ENCODE peak calls at places on chromosomes 16 and 17, in six cellular contexts. X, D, U, Z, Y and T are unnamed samples.

GRCh38 chr17:3529817-3530741 is 27.5 kb downstream of the TRPV3 start:
- DNase-seq in X (no peak), U (no peak), Z (peak; percentile 44), Y (peak; percentile 90), D (no peak), T (no peak)

GRCh38 chr17:32980230-32980629 is 11.4 kb upstream of the SPACA3 start:
- DNase-seq in U (no peak), D (no peak), X (no peak), Z (no peak), Y (no peak), T (no peak)

GRCh38 chr17:44200478-44201155 is 933 bp upstream of the ATXN7L3 start:
- DNase-seq in U (no peak), Y (no peak), X (peak; percentile 76), Z (peak; percentile 31), D (no peak), T (peak; percentile 47)

GRCh38 chr17:29131814-29132682 is 48.1 kb downstream of the MYO18A start:
- DNase-seq in X (no peak), D (peak; percentile 39), Z (peak; percentile 97), Y (no peak), U (peak; percentile 70), T (no peak)

GRCh38 chr16:89193021-89193575 is 7.2 kb downstream of the SLC22A31 start:
- DNase-seq in Y (peak; percentile 63), U (peak; percentile 87), D (no peak), X (peak; percentile 72), Z (peak; percentile 72), T (peak; percentile 88)

GRCh38 chr16:77877712-77878111 is 89.3 kb downstream of the VAT1L start:
- DNase-seq in D (no peak), X (no peak), U (no peak), Z (peak; percentile 79), Y (no peak), T (no peak)

GRCh38 chr17:55986817-55987216 is 166.5 kb upstream of the ANKFN1 start:
- DNase-seq in Z (no peak), Y (no peak), D (no peak), U (no peak), X (no peak), T (no peak)

GRCh38 chr17:18235743-18236256 is 10.4 kb downstream of the LLGL1 start:
- DNase-seq in D (peak; percentile 75), Z (peak; percentile 72), Y (no peak), X (no peak), U (no peak), T (no peak)

GRCh38 chr17:54373970-54374369 is 526.7 kb upstream of the TOM1L1 start:
- DNase-seq in D (no peak), X (no peak), U (no peak), Y (no peak), Z (no peak), T (no peak)

GRCh38 chr16:57886427-57886826 is 84.1 kb upstream of the KIFC3 start:
- DNase-seq in Y (no peak), Z (no peak), U (no peak), X (no peak), D (no peak), T (no peak)

GRCh38 chr17:67569873-67570272 is 147.9 kb upstream of the NOL11 start:
- DNase-seq in Z (peak; percentile 6), U (no peak), D (no peak), X (no peak), Y (no peak), T (no peak)

GRCh38 chr17:17151055-17151454 is 55.1 kb downstream of the PLD6 start:
- DNase-seq in Z (peak; percentile 93), Y (no peak), D (no peak), U (no peak), X (no peak), T (no peak)

GRCh38 chr17:40500190-40500589 is 1.2 kb downstream of the TNS4 start:
- DNase-seq in Y (no peak), D (no peak), X (no peak), Z (no peak), U (no peak), T (no peak)

GRCh38 chr16:87415441-87415840 is 23.3 kb downstream of the MAP1LC3B start:
- DNase-seq in Y (no peak), U (no peak), Z (no peak), X (no peak), D (no peak), T (no peak)

GRCh38 chr16:67733734-67734470 is 14.8 kb upstream of the GFOD2 start:
- DNase-seq in Y (no peak), D (no peak), Z (no peak), U (no peak), X (no peak), T (no peak)

GRCh38 chr16:51167170-51167710 is 16.2 kb upstream of the SALL1 start:
- DNase-seq in D (no peak), X (no peak), U (no peak), Z (no peak), Y (no peak), T (no peak)

GRCh38 chr17:52276609-52277008 is 118.1 kb upstream of the CA10 start:
- DNase-seq in U (no peak), Z (no peak), X (no peak), D (no peak), Y (no peak), T (no peak)

GRCh38 chr16:89687092-89687940 is 827 bp downstream of the CDK10 start:
- DNase-seq in Y (peak; percentile 48), Z (peak; percentile 84), X (peak; percentile 73), U (no peak), D (peak; percentile 50), T (no peak)

GRCh38 chr16:54942353-54942943 is 11.8 kb downstream of the IRX5 start:
- DNase-seq in U (no peak), D (no peak), Z (no peak), Y (no peak), X (peak; percentile 19), T (no peak)

GRCh38 chr17:14019186-14019956 is 49.9 kb upstream of the COX10 start:
- DNase-seq in Z (peak; percentile 62), X (no peak), D (no peak), Y (no peak), U (no peak), T (no peak)

GRCh38 chr17:58822148-58823050 is 66.7 kb downstream of the PPM1E start:
- DNase-seq in Z (peak; percentile 5), D (no peak), Y (no peak), X (no peak), U (peak; percentile 40), T (no peak)

GRCh38 chr17:80264793-80265075 is 4.1 kb downstream of the RNF213 start:
- DNase-seq in Z (no peak), U (no peak), D (no peak), Y (no peak), X (no peak), T (no peak)

GRCh38 chr16:86664518-86665318 is 86.4 kb downstream of the FOXL1 start:
- DNase-seq in D (peak; percentile 42), Y (no peak), X (peak; percentile 23), U (no peak), Z (peak; percentile 96), T (peak; percentile 51)

DNA sequence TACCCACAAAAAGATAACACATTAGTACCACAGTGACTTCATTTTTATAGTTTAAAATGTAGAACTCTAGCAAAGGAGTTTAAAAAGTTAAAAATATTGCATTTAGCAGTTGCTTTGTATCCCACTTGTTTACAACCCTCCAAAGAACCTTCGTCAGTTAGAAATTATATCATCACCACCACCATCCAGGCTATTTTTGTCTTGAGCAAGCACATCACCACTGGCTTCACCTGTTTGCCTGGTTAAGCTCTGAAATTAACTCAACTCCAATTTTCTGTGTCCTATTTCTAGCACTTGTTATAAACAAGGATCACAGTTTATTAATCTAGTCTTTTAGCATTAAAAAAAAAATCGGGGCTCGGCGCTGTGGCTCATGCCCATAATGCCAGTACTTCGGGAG is 6.1 kb downstream of the GLYR1 start:
- DNase-seq in D (no peak), Z (no peak), X (no peak), Y (no peak), U (no peak), T (no peak)
- H3K79me2 ChIP-seq in D (peaks cover 30% of the 10 kb centered on the region), Z (peaks cover 85% of the 10 kb centered on the region), X (peaks cover 27% of the 10 kb centered on the region), Y (peaks cover 34% of the 10 kb centered on the region), U (peaks cover 69% of the 10 kb centered on the region), T (peaks cover 40% of the 10 kb centered on the region)

DNA sequence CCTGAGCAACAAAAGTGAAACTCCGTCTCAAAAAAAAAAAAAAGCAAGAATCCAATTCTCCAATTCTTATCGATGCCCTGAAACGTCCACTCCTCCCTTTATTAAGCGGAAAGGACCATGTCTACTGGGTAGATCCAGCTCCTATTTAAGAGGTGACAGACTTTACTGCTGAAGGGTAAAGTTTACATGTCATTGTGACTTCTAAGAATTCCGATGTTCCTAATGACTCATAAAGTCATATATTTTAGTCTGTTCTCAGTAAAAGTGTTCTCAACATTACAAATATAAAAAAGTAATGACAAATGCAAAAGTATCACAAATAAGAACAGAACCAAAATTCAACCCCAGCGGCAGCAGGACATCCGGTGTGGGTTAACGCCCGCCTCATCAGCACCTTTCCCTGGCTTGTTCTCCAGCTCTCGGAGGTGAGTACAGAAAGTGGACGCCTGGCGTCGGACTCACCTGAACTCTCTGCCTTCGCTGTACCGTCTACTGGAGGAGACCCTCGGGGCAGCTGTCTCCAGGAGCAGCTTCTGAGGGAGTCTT is 6.8 kb downstream of the AXIN1 start:
- DNase-seq in U (no peak), X (no peak), Z (no peak), D (no peak), Y (peak; percentile 0), T (no peak)
- H3K79me2 ChIP-seq in U (peaks cover 88% of the 10 kb centered on the region), X (peaks cover 13% of the 10 kb centered on the region), Z (peaks cover 100% of the 10 kb centered on the region), D (peaks cover 83% of the 10 kb centered on the region), Y (peaks cover 88% of the 10 kb centered on the region), T (peaks cover 92% of the 10 kb centered on the region)

DNA sequence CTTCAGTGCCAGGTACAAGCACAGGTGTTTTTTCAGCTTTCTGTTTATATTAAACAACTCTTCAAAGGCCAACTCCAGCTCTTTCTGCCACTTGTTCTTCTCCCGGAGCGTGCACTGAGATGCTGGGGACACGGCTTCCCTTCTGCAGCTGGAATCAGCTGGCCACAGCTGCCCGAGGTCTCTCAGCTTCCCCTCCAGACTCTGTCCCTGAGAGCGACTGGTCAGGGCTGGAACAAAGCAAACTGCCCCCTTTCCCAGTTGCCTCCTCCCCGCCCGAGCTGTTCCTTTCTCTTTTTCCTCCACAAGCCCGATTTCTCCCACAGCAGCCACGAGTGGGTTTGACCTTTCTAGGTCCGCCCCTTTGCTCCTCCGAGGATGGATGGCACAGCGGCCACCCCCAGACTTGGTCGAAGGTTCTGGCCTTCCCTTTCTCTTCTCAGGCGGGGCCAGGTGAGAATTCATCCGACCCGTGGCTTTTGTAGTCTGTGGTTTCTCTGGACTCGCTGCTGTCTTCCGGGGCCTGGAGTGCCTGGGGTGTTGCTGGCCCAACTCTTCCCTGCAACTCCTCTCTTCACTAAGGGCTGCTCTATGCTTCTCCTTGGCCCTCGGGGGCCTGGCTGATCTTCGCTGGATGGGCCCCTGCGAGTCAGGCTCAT is 11.5 kb downstream of the CEP295NL start:
- DNase-seq in Y (no peak), X (no peak), Z (no peak), U (no peak), D (no peak), T (no peak)
- H3K79me2 ChIP-seq in Y (peaks cover 13% of the 10 kb centered on the region), X (no peaks in the 10 kb centered on the region), Z (peaks cover 100% of the 10 kb centered on the region), U (peaks cover 99% of the 10 kb centered on the region), D (no peaks in the 10 kb centered on the region), T (no peaks in the 10 kb centered on the region)

GRCh38 chr17:82568997-82569393 is 49.5 kb downstream of the FOXK2 start:
- DNase-seq in X (no peak), Y (no peak), Z (no peak), U (peak; percentile 18), D (no peak), T (no peak)

GRCh38 chr17:82565551-82565950 is 46.0 kb downstream of the FOXK2 start:
- DNase-seq in Y (no peak), D (no peak), U (no peak), X (no peak), Z (no peak), T (no peak)

GRCh38 chr17:82569621-82570020 is 50.1 kb downstream of the FOXK2 start:
- DNase-seq in D (no peak), Y (no peak), X (no peak), Z (no peak), U (no peak), T (no peak)

GRCh38 chr17:82566129-82566995 is 46.8 kb downstream of the FOXK2 start:
- DNase-seq in X (no peak), U (peak; percentile 20), Z (no peak), D (no peak), Y (no peak), T (no peak)

GRCh38 chr17:82567286-82567685 is 47.8 kb downstream of the FOXK2 start:
- DNase-seq in X (no peak), D (no peak), Y (no peak), U (peak; percentile 18), Z (no peak), T (no peak)
- H3K79me2 ChIP-seq in X (peaks cover 39% of the 10 kb centered on the region), D (peaks cover 30% of the 10 kb centered on the region), Y (peaks cover 82% of the 10 kb centered on the region), U (peaks cover 96% of the 10 kb centered on the region), Z (peaks cover 97% of the 10 kb centered on the region), T (peaks cover 93% of the 10 kb centered on the region)